ENCODE peak calls at places on chromosomes 4 and X, in five cellular contexts. M is T-helper 9 cell; O is NCI-H345; S is EH; R is activated CD4-positive, CD25-positive, alpha-beta regulatory T cell. D is an unnamed sample.

GRCh38 chrX:100512471-100512870 is 72.3 kb upstream of the TNMD start:
- DNase-seq in M (no peak), S (peak; percentile 9), O (no peak), R (no peak), D (no peak)

GRCh38 chr4:26406346-26406975 is 83.8 kb downstream of the CCKAR start:
- DNase-seq in R (no peak), S (peak; percentile 19), O (no peak), M (no peak), D (no peak)

GRCh38 chr4:1261107-1261928 is 12.4 kb upstream of the CTBP1 start:
- DNase-seq in M (no peak), O (no peak), S (no peak), R (no peak), D (no peak)

GRCh38 chr4:81550005-81550896 is 78.5 kb upstream of the RASGEF1B start:
- DNase-seq in S (no peak), O (no peak), M (no peak), R (no peak), D (no peak)

GRCh38 chr4:138555584-138555983 is 313.4 kb upstream of the SLC7A11 start:
- DNase-seq in O (peak; percentile 58), S (peak; percentile 36), M (no peak), R (no peak), D (no peak)

GRCh38 chrX:73830489-73831414 is 267.8 kb downstream of the CHIC1 start:
- DNase-seq in S (no peak), R (no peak), O (no peak), M (no peak), D (no peak)

GRCh38 chrX:83022020-83022419 is 486.1 kb upstream of the POU3F4 start:
- DNase-seq in O (no peak), R (no peak), M (no peak), S (no peak), D (no peak)

GRCh38 chrX:49204709-49205108 is 4.7 kb upstream of the SYP start:
- DNase-seq in M (no peak), R (no peak), S (no peak), O (no peak), D (no peak)

GRCh38 chr4:17058506-17058905 is 160.1 kb upstream of the LDB2 start:
- DNase-seq in S (peak; percentile 68), O (no peak), M (no peak), R (no peak), D (no peak)

GRCh38 chrX:46318551-46318950 is 226.7 kb downstream of the ZNF674 start:
- DNase-seq in S (no peak), O (no peak), R (no peak), M (no peak), D (no peak)

GRCh38 chr4:129545599-129546278 is 449.8 kb downstream of the C4orf33 start:
- DNase-seq in S (no peak), O (peak; percentile 12), M (no peak), R (no peak), D (no peak)

GRCh38 chr4:168361365-168362024 is 42.9 kb upstream of the DDX60 start:
- DNase-seq in O (no peak), S (no peak), M (no peak), R (no peak), D (no peak)

GRCh38 chrX:72714471-72714916 is 388 bp upstream of the PHKA1 start:
- DNase-seq in M (no peak), S (peak; percentile 25), R (no peak), O (peak; percentile 30), D (no peak)

GRCh38 chrX:137342969-137343368 is 223.0 kb upstream of the ZIC3 start:
- DNase-seq in O (no peak), M (no peak), R (no peak), S (no peak), D (no peak)

GRCh38 chrX:2710041-2710471 is 19.0 kb downstream of the CD99 start:
- DNase-seq in S (peak; percentile 88), R (no peak), O (no peak), M (no peak), D (no peak)

GRCh38 chr4:118037955-118038354 is 3.7 kb downstream of the NDST3 start:
- DNase-seq in S (no peak), M (no peak), R (no peak), O (no peak), D (no peak)

GRCh38 chr4:76420311-76420710 is 630 bp downstream of the CCDC158 start:
- DNase-seq in R (no peak), O (no peak), M (no peak), S (no peak), D (no peak)

GRCh38 chr4:122921971-122922876 is at the start of gene NUDT6:
- DNase-seq in M (peak; percentile 5), O (peak; percentile 31), R (peak; percentile 2), S (peak; percentile 78), D (peak; percentile 12)

GRCh38 chr4:73864365-73864764 is 4.8 kb upstream of the CXCL1 start:
- DNase-seq in O (peak; percentile 23), S (no peak), M (no peak), R (no peak), D (no peak)

GRCh38 chr4:74932010-74932409 is 906 bp upstream of the PARM1 start:
- DNase-seq in R (no peak), S (no peak), M (no peak), O (no peak), D (no peak)

GRCh38 chr4:20284990-20285389 is 33.3 kb downstream of the SLIT2 start:
- DNase-seq in M (no peak), R (no peak), S (peak; percentile 66), O (no peak), D (no peak)